ENCODE peak calls at places on chromosomes 7 and 10, in seven cellular contexts. One of them, this sample, is unnamed.

GRCh38 chr7:103445228-103446020 is 583 bp downstream of the SLC26A5 start:
- DNase-seq in BJ: no peak
- DNase-seq in CD8-positive, alpha-beta memory T cell: no peak
- DNase-seq in RCC 7860: no peak
- DNase-seq in AG08396: peak; percentile 22
- DNase-seq in head of caudate nucleus: no peak
- DNase-seq in glomerular endothelial cell: no peak
- DNase-seq in this sample: no peak

GRCh38 chr7:6257602-6258001 is 14.8 kb downstream of the CYTH3 start:
- DNase-seq in BJ: no peak
- DNase-seq in CD8-positive, alpha-beta memory T cell: no peak
- DNase-seq in RCC 7860: no peak
- DNase-seq in AG08396: no peak
- DNase-seq in head of caudate nucleus: no peak
- DNase-seq in glomerular endothelial cell: no peak
- DNase-seq in this sample: peak; percentile 85

GRCh38 chr7:5497158-5498103 is 73.8 kb upstream of the TNRC18 start:
- DNase-seq in BJ: no peak
- DNase-seq in CD8-positive, alpha-beta memory T cell: no peak
- DNase-seq in RCC 7860: no peak
- DNase-seq in AG08396: no peak
- DNase-seq in head of caudate nucleus: no peak
- DNase-seq in glomerular endothelial cell: no peak
- DNase-seq in this sample: no peak

GRCh38 chr10:86684305-86684704 is 16.0 kb downstream of the LDB3 start:
- DNase-seq in BJ: peak; percentile 4
- DNase-seq in CD8-positive, alpha-beta memory T cell: no peak
- DNase-seq in RCC 7860: no peak
- DNase-seq in AG08396: peak; percentile 68
- DNase-seq in head of caudate nucleus: peak; percentile 55
- DNase-seq in glomerular endothelial cell: no peak
- DNase-seq in this sample: no peak

GRCh38 chr7:78194609-78195008 is 396.0 kb downstream of the PHTF2 start:
- DNase-seq in BJ: no peak
- DNase-seq in CD8-positive, alpha-beta memory T cell: no peak
- DNase-seq in RCC 7860: no peak
- DNase-seq in AG08396: no peak
- DNase-seq in head of caudate nucleus: no peak
- DNase-seq in glomerular endothelial cell: no peak
- DNase-seq in this sample: no peak

GRCh38 chr7:13727279-13727678 is 262.2 kb downstream of the ETV1 start:
- DNase-seq in BJ: no peak
- DNase-seq in CD8-positive, alpha-beta memory T cell: no peak
- DNase-seq in RCC 7860: no peak
- DNase-seq in AG08396: no peak
- DNase-seq in head of caudate nucleus: no peak
- DNase-seq in glomerular endothelial cell: no peak
- DNase-seq in this sample: no peak

GRCh38 chr10:72276421-72277339 is 3.0 kb downstream of the DDIT4 start:
- DNase-seq in BJ: no peak
- DNase-seq in CD8-positive, alpha-beta memory T cell: no peak
- DNase-seq in RCC 7860: no peak
- DNase-seq in AG08396: no peak
- DNase-seq in head of caudate nucleus: no peak
- DNase-seq in glomerular endothelial cell: no peak
- DNase-seq in this sample: peak; percentile 61

GRCh38 chr10:103072276-103072675 is 120.8 kb downstream of the NT5C2 start:
- DNase-seq in BJ: no peak
- DNase-seq in CD8-positive, alpha-beta memory T cell: no peak
- DNase-seq in RCC 7860: no peak
- DNase-seq in AG08396: no peak
- DNase-seq in head of caudate nucleus: no peak
- DNase-seq in glomerular endothelial cell: no peak
- DNase-seq in this sample: no peak

GRCh38 chr7:46281071-46281470 is 360.0 kb upstream of the IGFBP3 start:
- DNase-seq in BJ: no peak
- DNase-seq in CD8-positive, alpha-beta memory T cell: no peak
- DNase-seq in RCC 7860: peak; percentile 39
- DNase-seq in AG08396: no peak
- DNase-seq in head of caudate nucleus: no peak
- DNase-seq in glomerular endothelial cell: no peak
- DNase-seq in this sample: no peak

GRCh38 chr7:104943502-104944343 is 70.3 kb upstream of the KMT2E start:
- DNase-seq in BJ: no peak
- DNase-seq in CD8-positive, alpha-beta memory T cell: peak; percentile 47
- DNase-seq in RCC 7860: peak; percentile 87
- DNase-seq in AG08396: no peak
- DNase-seq in head of caudate nucleus: no peak
- DNase-seq in glomerular endothelial cell: peak; percentile 99
- DNase-seq in this sample: peak; percentile 89

GRCh38 chr7:479948-480499 is 39.6 kb downstream of the PDGFA start:
- DNase-seq in BJ: no peak
- DNase-seq in CD8-positive, alpha-beta memory T cell: no peak
- DNase-seq in RCC 7860: no peak
- DNase-seq in AG08396: no peak
- DNase-seq in head of caudate nucleus: no peak
- DNase-seq in glomerular endothelial cell: no peak
- DNase-seq in this sample: no peak

GRCh38 chr7:155141562-155141961 is 71.4 kb downstream of the HTR5A start:
- DNase-seq in BJ: no peak
- DNase-seq in CD8-positive, alpha-beta memory T cell: no peak
- DNase-seq in RCC 7860: no peak
- DNase-seq in AG08396: no peak
- DNase-seq in head of caudate nucleus: no peak
- DNase-seq in glomerular endothelial cell: no peak
- DNase-seq in this sample: no peak

GRCh38 chr7:75866129-75866496 is 12.7 kb upstream of the RHBDD2 start:
- DNase-seq in BJ: no peak
- DNase-seq in CD8-positive, alpha-beta memory T cell: no peak
- DNase-seq in RCC 7860: no peak
- DNase-seq in AG08396: no peak
- DNase-seq in head of caudate nucleus: no peak
- DNase-seq in glomerular endothelial cell: no peak
- DNase-seq in this sample: no peak

GRCh38 chr10:122740640-122741039 is 41.0 kb upstream of the C10orf120 start:
- DNase-seq in BJ: no peak
- DNase-seq in CD8-positive, alpha-beta memory T cell: no peak
- DNase-seq in RCC 7860: no peak
- DNase-seq in AG08396: no peak
- DNase-seq in head of caudate nucleus: no peak
- DNase-seq in glomerular endothelial cell: no peak
- DNase-seq in this sample: no peak